ENCODE peak calls at places on chromosomes 6 and 20, in five cellular contexts. One of them, this sample, is unnamed.

GRCh38 chr20:29319725-29320124 is 1937.7 kb upstream of the DEFB115 start:
- DNase-seq in neural progenitor cell: no peak
- DNase-seq in GM13976: no peak
- DNase-seq in A549: no peak
- DNase-seq in AG09319: no peak
- DNase-seq in this sample: no peak

GRCh38 chr6:85892346-85892745 is 249.7 kb upstream of the SYNCRIP start:
- DNase-seq in neural progenitor cell: peak; percentile 32
- DNase-seq in GM13976: no peak
- DNase-seq in A549: no peak
- DNase-seq in AG09319: no peak
- DNase-seq in this sample: no peak

GRCh38 chr20:17558154-17558940 is 11.5 kb upstream of the DSTN start:
- DNase-seq in neural progenitor cell: no peak
- DNase-seq in GM13976: no peak
- DNase-seq in A549: peak; percentile 93
- DNase-seq in AG09319: peak; percentile 83
- DNase-seq in this sample: peak; percentile 37

GRCh38 chr6:112881027-112881426 is 533.9 kb downstream of the RFPL4B start:
- DNase-seq in neural progenitor cell: peak; percentile 32
- DNase-seq in GM13976: no peak
- DNase-seq in A549: no peak
- DNase-seq in AG09319: no peak
- DNase-seq in this sample: no peak

GRCh38 chr6:33875696-33876095 is 71.9 kb upstream of the MLN start:
- DNase-seq in neural progenitor cell: no peak
- DNase-seq in GM13976: no peak
- DNase-seq in A549: no peak
- DNase-seq in AG09319: no peak
- DNase-seq in this sample: no peak

GRCh38 chr20:62685781-62686555 is 22.7 kb upstream of the NTSR1 start:
- DNase-seq in neural progenitor cell: peak; percentile 61
- DNase-seq in GM13976: no peak
- DNase-seq in A549: no peak
- DNase-seq in AG09319: no peak
- DNase-seq in this sample: no peak

GRCh38 chr6:45539124-45539523 is 161.4 kb upstream of the SUPT3H start:
- DNase-seq in neural progenitor cell: no peak
- DNase-seq in GM13976: no peak
- DNase-seq in A549: no peak
- DNase-seq in AG09319: no peak
- DNase-seq in this sample: no peak

GRCh38 chr6:25695671-25696070 is 43.7 kb downstream of the SCGN start:
- DNase-seq in neural progenitor cell: no peak
- DNase-seq in GM13976: no peak
- DNase-seq in A549: no peak
- DNase-seq in AG09319: no peak
- DNase-seq in this sample: no peak

GRCh38 chr6:98946877-98947410 is 802 bp downstream of the FBXL4 start:
- DNase-seq in neural progenitor cell: peak; percentile 3
- DNase-seq in GM13976: no peak
- DNase-seq in A549: peak; percentile 18
- DNase-seq in AG09319: no peak
- DNase-seq in this sample: peak; percentile 54

GRCh38 chr6:143974089-143974488 is 34.0 kb downstream of the PLAGL1 start:
- DNase-seq in neural progenitor cell: no peak
- DNase-seq in GM13976: no peak
- DNase-seq in A549: no peak
- DNase-seq in AG09319: no peak
- DNase-seq in this sample: no peak

GRCh38 chr20:51469578-51470520 is 72.7 kb downstream of the NFATC2 start:
- DNase-seq in neural progenitor cell: no peak
- DNase-seq in GM13976: no peak
- DNase-seq in A549: no peak
- DNase-seq in AG09319: no peak
- DNase-seq in this sample: no peak

GRCh38 chr6:25635886-25636317 is 16.1 kb upstream of the SCGN start:
- DNase-seq in neural progenitor cell: peak; percentile 83
- DNase-seq in GM13976: no peak
- DNase-seq in A549: no peak
- DNase-seq in AG09319: no peak
- DNase-seq in this sample: no peak

GRCh38 chr6:140314675-140315074 is 940.2 kb upstream of the CITED2 start:
- DNase-seq in neural progenitor cell: no peak
- DNase-seq in GM13976: no peak
- DNase-seq in A549: no peak
- DNase-seq in AG09319: no peak
- DNase-seq in this sample: no peak

GRCh38 chr6:131015192-131015591 is 47.9 kb downstream of the EPB41L2 start:
- DNase-seq in neural progenitor cell: no peak
- DNase-seq in GM13976: no peak
- DNase-seq in A549: no peak
- DNase-seq in AG09319: no peak
- DNase-seq in this sample: no peak

GRCh38 chr6:55260181-55260580 is 67.1 kb upstream of the GFRAL start:
- DNase-seq in neural progenitor cell: no peak
- DNase-seq in GM13976: no peak
- DNase-seq in A549: no peak
- DNase-seq in AG09319: no peak
- DNase-seq in this sample: no peak

GRCh38 chr6:39387785-39388184 is 65.3 kb upstream of the KCNK16 start:
- DNase-seq in neural progenitor cell: no peak
- DNase-seq in GM13976: no peak
- DNase-seq in A549: no peak
- DNase-seq in AG09319: no peak
- DNase-seq in this sample: no peak

GRCh38 chr6:39391182-39391581 is 68.7 kb upstream of the KCNK16 start:
- DNase-seq in neural progenitor cell: no peak
- DNase-seq in GM13976: no peak
- DNase-seq in A549: no peak
- DNase-seq in AG09319: no peak
- DNase-seq in this sample: no peak

GRCh38 chr6:39388526-39389371 is 66.2 kb upstream of the KCNK16 start:
- DNase-seq in neural progenitor cell: no peak
- DNase-seq in GM13976: no peak
- DNase-seq in A549: no peak
- DNase-seq in AG09319: no peak
- DNase-seq in this sample: no peak

GRCh38 chr6:39393075-39393474 is 70.6 kb upstream of the KCNK16 start:
- DNase-seq in neural progenitor cell: no peak
- DNase-seq in GM13976: no peak
- DNase-seq in A549: no peak
- DNase-seq in AG09319: no peak
- DNase-seq in this sample: no peak

GRCh38 chr6:39389372-39389767 is 66.9 kb upstream of the KCNK16 start:
- DNase-seq in neural progenitor cell: peak; percentile 53
- DNase-seq in GM13976: no peak
- DNase-seq in A549: peak; percentile 1
- DNase-seq in AG09319: no peak
- DNase-seq in this sample: no peak
- TF ChIP-seq CTCF in neural progenitor cell: peak; percentile 48
- TF ChIP-seq CTCF in GM13976: no peak
- TF ChIP-seq CTCF in A549: no peak
- TF ChIP-seq CTCF in AG09319: peak; percentile 23
- TF ChIP-seq CTCF in this sample: no peak

DNA sequence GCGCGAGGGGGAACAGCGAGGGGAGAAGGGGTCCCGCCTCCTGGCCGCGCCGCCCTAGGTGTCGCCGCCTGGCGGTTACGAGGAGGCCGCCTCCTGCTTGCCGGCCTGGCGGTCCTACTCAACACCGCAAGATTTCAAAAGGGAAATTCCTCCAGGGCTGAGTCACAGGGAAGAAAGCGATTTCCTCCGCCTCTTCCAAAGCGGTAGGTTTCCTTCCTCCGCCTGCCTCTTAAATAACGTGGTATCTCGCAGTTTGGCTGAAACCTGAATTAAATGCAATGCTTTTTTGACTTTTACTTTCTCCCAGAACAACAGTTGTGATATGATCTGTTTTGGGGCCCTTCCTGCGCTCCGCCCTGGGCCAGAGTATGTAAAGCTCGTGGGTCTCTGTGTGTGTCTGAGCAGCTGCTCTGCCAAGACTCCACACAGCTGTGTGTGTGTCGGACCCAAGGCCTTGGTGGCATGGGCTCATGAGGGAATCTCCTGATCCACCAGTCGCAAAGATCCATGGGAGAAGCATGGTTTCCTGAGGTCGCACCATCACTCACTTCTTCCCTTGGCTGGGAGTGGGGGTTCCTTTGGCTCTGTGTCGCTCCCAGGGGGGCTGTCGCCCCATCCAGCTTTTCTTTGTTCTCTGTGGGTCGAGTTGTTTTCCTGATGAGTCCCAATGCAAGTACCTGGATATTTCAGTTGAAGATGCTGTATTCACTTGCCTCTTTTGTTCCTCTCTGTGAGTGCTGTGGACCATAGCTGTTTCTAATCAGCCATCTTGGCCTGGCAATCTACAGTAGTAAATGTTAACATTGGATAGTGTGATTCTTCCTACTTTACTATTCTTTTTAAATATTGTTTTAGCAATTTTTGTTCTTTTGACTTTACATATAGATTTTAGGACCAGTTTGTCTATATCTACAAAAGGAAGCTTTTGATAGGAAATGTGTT is 31.6 kb upstream of the NOTCH4 start:
- DNase-seq in neural progenitor cell: peak; percentile 86
- DNase-seq in GM13976: peak; percentile 73
- DNase-seq in A549: peak; percentile 82
- DNase-seq in AG09319: peak; percentile 71
- DNase-seq in this sample: peak; percentile 66
- TF ChIP-seq CTCF in neural progenitor cell: peak; percentile 63
- TF ChIP-seq CTCF in GM13976: peak; percentile 63
- TF ChIP-seq CTCF in A549: peak; percentile 66
- TF ChIP-seq CTCF in AG09319: peak; percentile 83
- TF ChIP-seq CTCF in this sample: peak; percentile 67

DNA sequence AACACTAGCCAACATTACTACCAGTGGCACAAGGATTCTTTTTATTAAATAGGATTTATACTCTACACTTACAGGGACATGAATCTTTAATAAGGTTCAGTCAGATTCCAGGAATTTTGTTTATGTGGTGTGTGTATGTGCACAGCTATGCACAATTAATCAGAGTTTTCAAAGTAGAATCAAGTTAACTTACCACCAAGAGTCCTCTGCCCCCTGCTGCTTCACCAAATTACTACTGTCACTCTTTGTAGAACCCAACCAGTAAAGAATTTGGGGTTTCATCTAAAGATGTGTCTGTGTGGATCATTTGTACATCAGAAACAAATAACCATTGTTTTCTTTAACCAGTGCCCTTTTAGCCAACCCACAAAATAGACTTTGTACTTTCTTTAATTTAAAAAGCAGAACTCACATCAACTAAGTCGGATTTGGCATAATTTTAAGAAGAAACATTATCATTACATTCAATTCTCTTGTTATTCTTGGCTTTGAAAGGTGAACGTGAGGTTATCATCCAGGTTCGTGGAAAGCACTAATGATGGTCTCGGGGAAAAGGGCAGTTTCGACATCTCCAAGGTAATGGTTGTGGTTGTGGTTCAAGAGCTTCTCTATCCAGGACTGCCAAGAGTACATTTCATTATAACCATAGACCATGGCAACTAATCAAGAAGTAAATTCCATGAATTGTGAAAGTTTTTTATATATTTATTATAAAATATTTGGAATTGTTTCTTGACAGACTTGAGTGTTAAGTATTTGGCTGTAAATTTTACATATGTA is 514.3 kb upstream of the ID4 start:
- DNase-seq in neural progenitor cell: no peak
- DNase-seq in GM13976: no peak
- DNase-seq in A549: no peak
- DNase-seq in AG09319: no peak
- DNase-seq in this sample: no peak
- TF ChIP-seq CTCF in neural progenitor cell: no peak
- TF ChIP-seq CTCF in GM13976: no peak
- TF ChIP-seq CTCF in A549: no peak
- TF ChIP-seq CTCF in AG09319: no peak
- TF ChIP-seq CTCF in this sample: no peak

GRCh38 chr20:63846128-63846771 is 15.0 kb upstream of the ABHD16B start:
- DNase-seq in neural progenitor cell: peak; percentile 66
- DNase-seq in GM13976: no peak
- DNase-seq in A549: no peak
- DNase-seq in AG09319: no peak
- DNase-seq in this sample: peak; percentile 91
- TF ChIP-seq CTCF in neural progenitor cell: no peak
- TF ChIP-seq CTCF in GM13976: no peak
- TF ChIP-seq CTCF in A549: no peak
- TF ChIP-seq CTCF in AG09319: no peak
- TF ChIP-seq CTCF in this sample: no peak

DNA sequence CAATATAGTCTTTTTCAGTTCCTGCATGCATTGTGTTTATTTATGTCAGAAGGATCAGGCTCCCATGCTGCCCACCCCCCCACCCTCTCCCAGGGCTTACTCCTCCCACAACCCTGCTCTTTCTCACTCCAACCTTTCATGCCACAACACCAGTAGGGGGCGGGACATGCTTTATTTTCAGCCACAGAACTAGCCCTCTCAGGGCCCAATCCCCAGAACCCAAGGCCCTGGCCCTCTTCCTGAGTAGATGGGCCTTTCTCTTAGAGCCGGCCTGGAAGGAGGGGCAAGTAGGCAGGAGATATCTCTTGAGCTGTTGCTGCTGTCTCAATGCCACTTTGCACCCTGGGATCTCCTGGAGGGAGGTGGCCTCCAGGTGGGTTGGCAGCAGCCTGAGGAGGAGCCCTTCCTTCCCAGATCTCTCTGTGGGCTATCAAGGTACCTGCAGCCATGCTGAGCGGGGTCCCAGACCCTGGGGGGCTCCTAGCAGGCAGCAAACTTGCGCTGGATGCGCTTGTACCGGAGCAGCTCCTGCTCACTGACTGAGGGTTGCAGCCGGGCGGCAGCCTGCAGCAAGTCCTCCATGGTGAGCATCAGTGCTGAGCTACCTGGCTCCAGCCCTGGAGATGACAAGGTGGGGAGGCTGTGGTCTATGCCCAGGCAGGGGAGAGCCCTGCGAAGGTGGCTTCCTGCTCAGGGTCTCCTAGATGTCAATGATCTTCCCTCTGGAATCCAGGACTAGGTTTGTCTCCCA is 3.5 kb downstream of the GNMT start:
- DNase-seq in neural progenitor cell: peak; percentile 84
- DNase-seq in GM13976: peak; percentile 60
- DNase-seq in A549: peak; percentile 63
- DNase-seq in AG09319: no peak
- DNase-seq in this sample: no peak
- TF ChIP-seq CTCF in neural progenitor cell: peak; percentile 57
- TF ChIP-seq CTCF in GM13976: peak; percentile 22
- TF ChIP-seq CTCF in A549: peak; percentile 26
- TF ChIP-seq CTCF in AG09319: peak; percentile 17
- TF ChIP-seq CTCF in this sample: no peak

DNA sequence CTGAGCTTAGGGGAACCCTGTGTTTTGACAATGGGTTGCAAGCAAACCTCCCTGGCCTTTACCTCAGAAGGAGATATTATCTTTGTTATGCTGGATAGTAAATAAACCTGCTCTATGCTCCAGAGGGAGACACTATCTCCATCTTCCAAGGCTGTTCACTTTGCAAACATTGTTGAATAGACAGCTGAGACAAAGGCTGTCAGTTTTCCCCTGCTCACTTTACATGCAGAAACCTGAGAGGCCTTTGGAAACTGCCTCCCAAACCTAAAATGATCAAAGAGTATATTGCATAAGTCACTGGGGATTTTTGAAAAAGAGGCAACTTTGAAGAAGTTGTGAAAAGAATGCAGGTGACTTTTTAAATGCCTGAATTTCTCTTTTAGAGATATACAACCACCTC is 61.6 kb downstream of the MRAP2 start:
- DNase-seq in neural progenitor cell: no peak
- DNase-seq in GM13976: no peak
- DNase-seq in A549: no peak
- DNase-seq in AG09319: no peak
- DNase-seq in this sample: no peak
- TF ChIP-seq CTCF in neural progenitor cell: no peak
- TF ChIP-seq CTCF in GM13976: no peak
- TF ChIP-seq CTCF in A549: no peak
- TF ChIP-seq CTCF in AG09319: no peak
- TF ChIP-seq CTCF in this sample: no peak

This sample was measured in heart left ventricle.